ENCODE peak calls at places on chromosomes 6 and 20, in seven cellular contexts. M is psoas muscle; I is SJSA1; N is tibial artery; E is naive thymus-derived CD4-positive, alpha-beta T cell; W is uterus; X is Panc1. Z is an unnamed sample.

GRCh38 chr6:159353193-159353592 is 184.0 kb downstream of the FNDC1 start:
- DNase-seq in I (no peak), N (no peak), X (no peak), M (no peak), W (no peak), E (no peak), Z (no peak)

GRCh38 chr6:53811082-53811481 is 16.3 kb downstream of the LRRC1 start:
- DNase-seq in E (no peak), M (no peak), N (no peak), I (no peak), W (no peak), X (no peak), Z (no peak)

GRCh38 chr20:43331911-43332310 is 125.8 kb upstream of the SRSF6 start:
- DNase-seq in M (peak; percentile 55), N (no peak), X (no peak), E (no peak), I (no peak), W (no peak), Z (no peak)

GRCh38 chr20:18276821-18277220 is 11.5 kb upstream of the ZNF133 start:
- DNase-seq in M (peak; percentile 44), W (no peak), I (peak; percentile 63), X (peak; percentile 55), N (peak; percentile 46), E (peak; percentile 49), Z (peak; percentile 85)

GRCh38 chr20:34864216-34864615 is 8.4 kb downstream of the GGT7 start:
- DNase-seq in W (no peak), E (no peak), M (no peak), X (no peak), N (no peak), I (no peak), Z (no peak)

GRCh38 chr6:120871416-120872261 is 462.6 kb downstream of the TBC1D32 start:
- DNase-seq in N (no peak), X (no peak), W (no peak), I (no peak), E (no peak), M (no peak), Z (no peak)

GRCh38 chr20:16459019-16459700 is 114.1 kb downstream of the KIF16B start:
- DNase-seq in N (peak; percentile 53), X (no peak), E (no peak), W (peak; percentile 25), I (no peak), M (peak; percentile 22), Z (no peak)

GRCh38 chr6:163804991-163805390 is 390.5 kb downstream of the QKI start:
- DNase-seq in N (no peak), I (no peak), X (no peak), E (no peak), M (no peak), W (no peak), Z (no peak)

GRCh38 chr6:89667872-89668556 is 29.5 kb upstream of the LYRM2 start:
- DNase-seq in X (no peak), M (no peak), N (no peak), E (no peak), W (no peak), I (no peak), Z (no peak)

GRCh38 chr6:7145269-7146078 is 37.7 kb downstream of the RREB1 start:
- DNase-seq in N (no peak), E (no peak), X (no peak), I (no peak), M (no peak), W (no peak), Z (no peak)

GRCh38 chr6:3140201-3140600 is 17.1 kb downstream of the TUBB2A start:
- DNase-seq in E (no peak), W (no peak), N (no peak), X (no peak), I (no peak), M (no peak), Z (no peak)

GRCh38 chr6:130913119-130913518 is 85.9 kb downstream of the SMLR1 start:
- DNase-seq in W (no peak), I (no peak), M (no peak), E (peak; percentile 26), X (no peak), N (no peak), Z (no peak)

GRCh38 chr20:57621426-57622200 is 1.4 kb upstream of the ZBP1 start:
- DNase-seq in M (no peak), N (no peak), X (no peak), W (no peak), I (no peak), E (no peak), Z (no peak)

GRCh38 chr20:2378893-2379292 is 1.8 kb upstream of the TGM6 start:
- DNase-seq in X (no peak), E (no peak), N (no peak), W (no peak), I (no peak), M (no peak), Z (no peak)

GRCh38 chr6:13229205-13230085 is 98.9 kb downstream of the TBC1D7 start:
- DNase-seq in X (peak; percentile 5), N (no peak), W (no peak), I (no peak), M (no peak), E (no peak), Z (no peak)

GRCh38 chr20:4555188-4555893 is 166.4 kb upstream of the PRND start:
- DNase-seq in M (no peak), X (peak; percentile 72), W (no peak), I (peak; percentile 72), N (no peak), E (no peak), Z (no peak)

GRCh38 chr20:43832961-43833360 is 81.7 kb upstream of the TOX2 start:
- DNase-seq in X (no peak), I (no peak), W (no peak), M (no peak), N (no peak), E (no peak), Z (no peak)

GRCh38 chr6:113276631-113277030 is 580.5 kb upstream of the MARCKS start:
- DNase-seq in M (no peak), N (no peak), X (no peak), W (no peak), E (no peak), I (no peak), Z (no peak)

GRCh38 chr20:50215101-50215500 is 24.5 kb downstream of the CEBPB start:
- DNase-seq in N (no peak), I (no peak), M (no peak), E (no peak), X (no peak), W (no peak), Z (no peak)

GRCh38 chr6:40734607-40735006 is 147.4 kb upstream of the LRFN2 start:
- DNase-seq in M (no peak), I (no peak), E (no peak), N (no peak), X (no peak), W (no peak), Z (no peak)

GRCh38 chr6:40733770-40734396 is 146.7 kb upstream of the LRFN2 start:
- DNase-seq in X (no peak), N (no peak), I (no peak), M (no peak), E (no peak), W (no peak), Z (no peak)

GRCh38 chr6:40735126-40735920 is 148.2 kb upstream of the LRFN2 start:
- DNase-seq in W (no peak), M (no peak), N (no peak), I (no peak), X (no peak), E (no peak), Z (no peak)

GRCh38 chr6:40732878-40733277 is 145.7 kb upstream of the LRFN2 start:
- DNase-seq in M (no peak), I (no peak), E (no peak), X (no peak), W (no peak), N (no peak), Z (no peak)

DNA sequence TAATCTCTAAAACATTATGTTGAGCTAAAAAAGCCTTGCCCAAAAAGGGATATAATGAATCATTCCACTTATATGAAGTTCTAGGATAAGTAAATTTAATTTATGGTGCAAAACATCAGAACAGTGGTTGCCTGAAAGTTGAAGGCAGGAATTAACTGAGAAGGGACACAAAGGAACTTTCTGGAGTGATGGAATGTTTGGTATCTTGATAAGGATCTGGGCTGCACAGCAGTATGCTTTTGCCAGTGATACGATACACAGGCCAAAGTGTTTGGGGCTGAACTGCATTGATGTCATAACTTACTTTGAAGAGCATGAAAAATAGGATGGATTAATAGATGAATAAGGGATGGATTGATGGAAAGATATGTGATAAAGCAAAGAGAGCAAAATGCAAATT is 146.1 kb upstream of the LRFN2 start:
- DNase-seq in M (no peak), E (no peak), W (no peak), N (no peak), X (no peak), I (no peak), Z (no peak)
- H3K27me3 ChIP-seq in M (no peaks in the 10 kb centered on the region), E (no peaks in the 10 kb centered on the region), W (no peaks in the 10 kb centered on the region), N (no peaks in the 10 kb centered on the region), X (peaks cover 5% of the 10 kb centered on the region), I (peaks cover 15% of the 10 kb centered on the region), Z (peaks cover 3% of the 10 kb centered on the region)

GRCh38 chr20:60632420-60633262 is 619.4 kb upstream of the CDH4 start:
- DNase-seq in E (no peak), M (no peak), W (no peak), N (no peak), I (no peak), X (no peak), Z (no peak)
- H3K9me3 ChIP-seq in E (no peaks in the 10 kb centered on the region), M (no peaks in the 10 kb centered on the region), W (no peaks in the 10 kb centered on the region), N (no peaks in the 10 kb centered on the region), I (peaks cover 3% of the 10 kb centered on the region), X (no peaks in the 10 kb centered on the region), Z (no peaks in the 10 kb centered on the region)

DNA sequence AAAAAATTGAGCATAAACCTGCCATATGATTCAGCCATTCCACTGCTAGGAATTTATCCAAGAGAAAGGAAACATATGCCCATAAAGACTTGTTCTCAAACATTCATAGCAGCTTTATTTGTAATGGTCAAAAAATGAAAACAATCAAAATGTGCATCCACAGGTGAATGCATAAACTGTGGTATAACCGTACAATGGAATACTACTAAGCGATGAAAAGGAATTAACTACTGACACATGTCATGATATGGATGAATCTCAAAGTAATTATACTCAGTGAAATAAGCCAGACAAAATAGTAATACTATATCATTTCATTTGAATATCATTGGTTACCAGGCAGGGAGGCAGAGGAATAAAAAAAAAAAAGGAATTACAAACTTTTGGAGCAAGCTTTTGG is 25.8 kb upstream of the BRPF3 start:
- DNase-seq in M (no peak), W (no peak), X (no peak), E (no peak), I (no peak), N (no peak), Z (no peak)
- H3K36me3 ChIP-seq in M (no peaks in the 10 kb centered on the region), W (no peaks in the 10 kb centered on the region), X (no peaks in the 10 kb centered on the region), E (no peaks in the 10 kb centered on the region), I (no peaks in the 10 kb centered on the region), N (no peaks in the 10 kb centered on the region), Z (no peaks in the 10 kb centered on the region)

DNA sequence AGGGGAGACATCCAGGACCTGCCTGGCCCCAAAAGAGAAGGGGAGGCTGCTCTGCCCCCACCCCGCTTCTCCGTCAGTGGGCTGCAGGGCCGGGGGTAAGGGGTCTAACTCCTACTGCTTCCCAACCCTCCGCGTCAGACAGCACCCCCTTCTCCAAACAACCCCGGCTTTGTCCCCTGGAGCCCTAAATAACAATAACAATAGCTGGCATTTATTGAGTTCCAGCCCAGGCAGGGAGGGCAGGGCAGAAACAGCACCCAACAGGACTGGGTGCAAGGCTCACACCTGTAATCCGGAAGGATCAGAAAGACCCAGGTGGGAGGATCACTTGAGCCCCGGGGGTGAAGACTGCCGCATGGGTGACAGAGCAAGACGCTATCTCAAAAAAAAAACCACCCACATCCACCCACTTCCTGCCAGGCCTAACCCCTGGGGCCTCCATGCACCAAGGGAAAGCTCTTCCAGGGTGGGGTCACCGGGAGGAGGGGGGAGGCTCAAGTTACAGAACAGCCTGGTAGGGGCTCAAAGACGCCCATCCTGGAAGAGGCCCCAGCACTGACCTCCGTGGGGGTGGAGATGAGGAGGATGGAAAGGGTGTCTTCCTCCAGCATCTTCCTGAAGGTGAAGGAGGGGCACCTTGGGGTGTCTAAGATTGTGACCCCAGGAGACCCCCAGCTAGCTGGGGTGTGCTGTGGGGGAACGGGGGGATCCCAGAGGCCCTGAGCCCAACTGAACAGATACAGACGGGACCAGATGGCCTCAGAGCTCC is 1.3 kb upstream of the FNDC11 start:
- DNase-seq in I (no peak), W (no peak), E (no peak), X (no peak), N (no peak), M (no peak), Z (no peak)
- H3K27me3 ChIP-seq in I (peaks cover 25% of the 10 kb centered on the region), W (no peaks in the 10 kb centered on the region), E (no peaks in the 10 kb centered on the region), X (no peaks in the 10 kb centered on the region), N (no peaks in the 10 kb centered on the region), M (peaks cover 29% of the 10 kb centered on the region), Z (no peaks in the 10 kb centered on the region)

Z was measured in HAP-1.